ENCODE peak calls at places on chromosomes 4 and X, in four cellular contexts. Q, Z, B and H are unnamed samples.

GRCh38 chr4:127783026-127783769 is 1.1 kb downstream of the HSPA4L start:
- DNase-seq in Z (peak), Q (peak), B (peak), H (no peak)

GRCh38 chrX:132948648-132949260 is 9.7 kb downstream of the HS6ST2 start:
- DNase-seq in Z (no peak), B (no peak), Q (no peak), H (no peak)

GRCh38 chrX:47483310-47484268 is 567 bp upstream of the ZNF41 start:
- DNase-seq in Q (no peak), Z (peak), B (peak), H (no peak)

GRCh38 chr4:89469512-89469911 is 161.9 kb upstream of the GPRIN3 start:
- DNase-seq in Z (no peak), B (no peak), Q (no peak), H (no peak)

GRCh38 chr4:69781458-69782418 is 21.3 kb upstream of the SULT1B1 start:
- DNase-seq in Q (no peak), Z (no peak), B (no peak), H (no peak)

GRCh38 chrX:109533005-109533404 is 3.6 kb upstream of the NXT2 start:
- DNase-seq in Q (no peak), Z (no peak), B (no peak), H (no peak)

GRCh38 chr4:187232201-187232600 is 508.5 kb upstream of the FAT1 start:
- DNase-seq in Q (no peak), Z (no peak), B (no peak), H (no peak)

GRCh38 chrX:10620121-10620699 is at the start of gene MID1:
- DNase-seq in Q (no peak), B (peak), Z (peak), H (no peak)

GRCh38 chr4:165631208-165631894 is 241.7 kb upstream of the TLL1 start:
- DNase-seq in Z (no peak), B (no peak), Q (no peak), H (no peak)

GRCh38 chrX:133661962-133662839 is 246.9 kb upstream of the GPC4 start:
- DNase-seq in Z (no peak), Q (no peak), B (no peak), H (no peak)

GRCh38 chrX:115582035-115582870 is 21.3 kb downstream of the PLS3 start:
- DNase-seq in Z (no peak), Q (no peak), B (no peak), H (no peak)

GRCh38 chr4:67721770-67722597 is 21.0 kb upstream of the UBA6 start:
- DNase-seq in Q (no peak), B (no peak), Z (peak), H (no peak)

GRCh38 chrX:153784325-153784967 is 3.6 kb downstream of the SRPK3 start:
- DNase-seq in B (no peak), Z (no peak), Q (no peak), H (no peak)

GRCh38 chrX:38881727-38882126 is 80.5 kb downstream of the MID1IP1 start:
- DNase-seq in Q (no peak), B (no peak), Z (no peak), H (no peak)

GRCh38 chrX:22526339-22526738 is 253.6 kb downstream of the CBLL2 start:
- DNase-seq in Z (peak), Q (no peak), B (no peak), H (peak)

GRCh38 chr4:152684007-152684406 is 4.2 kb upstream of the TMEM154 start:
- DNase-seq in Q (no peak), B (no peak), Z (no peak), H (no peak)

GRCh38 chrX:107272431-107272921 is 66.1 kb downstream of the DNAAF6 start:
- DNase-seq in Q (no peak), B (no peak), Z (no peak), H (no peak)

GRCh38 chr4:100494166-100494565 is 23.7 kb downstream of the EMCN start:
- DNase-seq in Z (no peak), B (no peak), Q (no peak), H (no peak)

GRCh38 chrX:45172890-45173289 is 27.8 kb downstream of the DIPK2B start:
- DNase-seq in Z (no peak), B (no peak), Q (no peak), H (no peak)

GRCh38 chrX:119004920-119005524 is 30.6 kb downstream of the LONRF3 start:
- DNase-seq in B (peak), Q (peak), Z (peak), H (no peak)

GRCh38 chr4:143358923-143359694 is 22.4 kb downstream of the GAB1 start:
- DNase-seq in Z (peak), B (no peak), Q (no peak), H (peak)

GRCh38 chrX:23235051-23235450 is 99.6 kb upstream of the PTCHD1 start:
- DNase-seq in Q (no peak), B (no peak), Z (no peak), H (no peak)

GRCh38 chr4:7124643-7125442 is 57.0 kb upstream of the GRPEL1 start:
- DNase-seq in Q (no peak), Z (peak), B (peak), H (no peak)

GRCh38 chr4:54548098-54548620 is 109.6 kb upstream of the KIT start:
- DNase-seq in Q (no peak), Z (no peak), B (no peak), H (no peak)

GRCh38 chr4:24713604-24714003 is 81.8 kb upstream of the SOD3 start:
- DNase-seq in Q (no peak), Z (no peak), B (no peak), H (no peak)

GRCh38 chr4:39730067-39730466 is 32.1 kb downstream of the UBE2K start:
- DNase-seq in Z (peak), Q (no peak), B (no peak), H (no peak)

GRCh38 chr4:100022792-100023222 is 72.7 kb upstream of the H2AZ1 start:
- DNase-seq in Z (no peak), Q (no peak), B (no peak), H (no peak)

GRCh38 chr4:181525641-181526040 is 717.6 kb upstream of the TENM3 start:
- DNase-seq in Q (no peak), B (no peak), Z (no peak), H (no peak)

GRCh38 chrX:70434914-70435586 is 9.6 kb upstream of the DLG3 start:
- DNase-seq in Z (peak), B (peak), Q (no peak), H (no peak)

GRCh38 chrX:1172496-1172895 is 40.0 kb downstream of the CRLF2 start:
- DNase-seq in B (no peak), Q (no peak), Z (no peak), H (no peak)

GRCh38 chr4:61575796-61576195 is 375.7 kb downstream of the ADGRL3 start:
- DNase-seq in Z (no peak), B (no peak), Q (no peak), H (no peak)

GRCh38 chrX:1086444-1087409 is 125.7 kb downstream of the CRLF2 start:
- DNase-seq in B (no peak), Q (no peak), Z (no peak), H (no peak)

GRCh38 chr4:173040200-173040599 is 128.4 kb upstream of the GALNT7 start:
- DNase-seq in B (peak), Z (peak), Q (no peak), H (no peak)

GRCh38 chrX:80648023-80648422 is 161.7 kb downstream of the BRWD3 start:
- DNase-seq in B (no peak), Q (no peak), Z (peak), H (no peak)